ENCODE peak calls at places on chromosomes 6 and 20, in five cellular contexts. R, A, T, H and S are unnamed samples.

GRCh38 chr6:138504764-138505689 is 5.7 kb upstream of the NHSL1 start:
- DNase-seq in R (no peak), A (no peak), T (no peak), H (no peak), S (no peak)

GRCh38 chr6:33069021-33069738 is 4.3 kb downstream of the HLA-DPA1 start:
- DNase-seq in R (no peak), A (no peak), T (no peak), H (no peak), S (no peak)

GRCh38 chr20:6055161-6055783 is 1.4 kb upstream of the LRRN4 start:
- DNase-seq in R (no peak), A (no peak), T (no peak), H (no peak), S (no peak)

GRCh38 chr6:150729188-150729748 is 129.6 kb downstream of the PLEKHG1 start:
- DNase-seq in R (no peak), A (no peak), T (no peak), H (no peak), S (no peak)

GRCh38 chr6:21045135-21045616 is 510.9 kb downstream of the CDKAL1 start:
- DNase-seq in R (no peak), A (no peak), T (no peak), H (no peak), S (no peak)

GRCh38 chr6:30603961-30604360 is 13.1 kb downstream of the PPP1R10 start:
- DNase-seq in R (no peak), A (no peak), T (no peak), H (no peak), S (no peak)

GRCh38 chr6:16717275-16717942 is 43.9 kb downstream of the ATXN1 start:
- DNase-seq in R (no peak), A (no peak), T (no peak), H (no peak), S (no peak)

GRCh38 chr6:45416700-45417099 is 39.0 kb upstream of the SUPT3H start:
- DNase-seq in R (peak; percentile 45), A (no peak), T (no peak), H (no peak), S (no peak)

GRCh38 chr6:49499623-49500022 is at the start of gene GLYATL3:
- DNase-seq in R (no peak), A (no peak), T (no peak), H (no peak), S (no peak)

GRCh38 chr20:57229490-57229889 is 37.0 kb downstream of the BMP7 start:
- DNase-seq in R (no peak), A (no peak), T (no peak), H (no peak), S (no peak)

GRCh38 chr6:144417686-144418085 is 132.6 kb downstream of the UTRN start:
- DNase-seq in R (no peak), A (no peak), T (no peak), H (no peak), S (no peak)

GRCh38 chr6:169722362-169723199 is 1.7 kb downstream of the PHF10 start:
- DNase-seq in R (peak; percentile 39), A (peak; percentile 10), T (peak; percentile 65), H (peak; percentile 34), S (peak; percentile 76)

GRCh38 chr20:49701916-49702315 is 11.8 kb downstream of the B4GALT5 start:
- DNase-seq in R (no peak), A (no peak), T (no peak), H (no peak), S (no peak)

GRCh38 chr20:21693322-21693721 is 12.1 kb upstream of the PAX1 start:
- DNase-seq in R (peak; percentile 50), A (no peak), T (no peak), H (no peak), S (no peak)

GRCh38 chr20:19552144-19552895 is 205.7 kb upstream of the RIN2 start:
- DNase-seq in R (peak; percentile 14), A (no peak), T (no peak), H (no peak), S (no peak)

GRCh38 chr20:45058168-45058850 is 42.6 kb downstream of the KCNS1 start:
- DNase-seq in R (no peak), A (no peak), T (no peak), H (no peak), S (no peak)